ENCODE peak calls at places on chromosomes 7 and 10, in nine cellular contexts. K is NCI-H524, L is ACHN, R is COR-L47, P is Kasumi-1, M is cardiac muscle cell, G is GDM1, D is fibroblast of pulmonary artery, N is A172. A is an unnamed sample.

GRCh38 chr7:74178632-74179031 is 4.5 kb downstream of the EIF4H start:
- DNase-seq in L (no peak), P (no peak), N (no peak), G (no peak), D (peak), K (no peak), R (no peak), M (peak), A (no peak)

GRCh38 chr10:80498833-80499671 is 38.6 kb upstream of the SH2D4B start:
- DNase-seq in R (no peak), L (peak), K (no peak), N (peak), D (peak), P (peak), M (peak), G (peak), A (no peak)

GRCh38 chr7:3574386-3574785 is 273.3 kb downstream of the SDK1 start:
- DNase-seq in G (no peak), L (no peak), R (no peak), P (no peak), M (no peak), K (no peak), D (no peak), N (no peak), A (no peak)

GRCh38 chr7:44196450-44196872 is 4.3 kb upstream of the YKT6 start:
- DNase-seq in N (peak), D (peak), K (peak), M (peak), G (peak), R (peak), P (peak), L (peak), A (peak)

GRCh38 chr10:111077715-111078504 is 1.1 kb downstream of the ADRA2A start:
- DNase-seq in G (no peak), K (no peak), L (no peak), P (peak), M (peak), N (no peak), D (peak), R (peak), A (peak)

GRCh38 chr10:84606428-84606827 is 278.0 kb downstream of the CCSER2 start:
- DNase-seq in G (no peak), M (no peak), N (no peak), R (no peak), P (no peak), K (no peak), L (no peak), D (no peak), A (no peak)

GRCh38 chr7:1663243-1663642 is 6.8 kb upstream of the ELFN1 start:
- DNase-seq in K (no peak), P (no peak), D (no peak), L (no peak), M (no peak), N (no peak), G (no peak), R (no peak), A (no peak)

GRCh38 chr7:35593896-35594295 is 101.0 kb downstream of the HERPUD2 start:
- DNase-seq in L (peak), P (peak), R (no peak), K (no peak), D (peak), M (no peak), N (no peak), G (no peak), A (no peak)

GRCh38 chr10:102782698-102783540 is 39.2 kb downstream of the WBP1L start:
- DNase-seq in N (no peak), M (peak), L (no peak), P (no peak), G (no peak), R (no peak), D (peak), K (no peak), A (no peak)

GRCh38 chr7:121123028-121123427 is 134.5 kb downstream of the CPED1 start:
- DNase-seq in R (no peak), G (no peak), K (no peak), M (no peak), L (no peak), N (no peak), P (no peak), D (no peak), A (no peak)

GRCh38 chr7:25675789-25676474 is 447.6 kb upstream of the NPVF start:
- DNase-seq in D (no peak), N (no peak), M (no peak), L (no peak), K (no peak), P (no peak), G (no peak), R (peak), A (no peak)

GRCh38 chr10:16816142-16816541 is 1.1 kb downstream of the RSU1 start:
- DNase-seq in N (no peak), R (no peak), L (no peak), M (no peak), G (no peak), K (no peak), D (no peak), P (no peak), A (no peak)

GRCh38 chr10:86366033-86366901 is at the start of gene GRID1:
- DNase-seq in R (no peak), L (no peak), G (no peak), K (no peak), D (no peak), P (peak), M (peak), N (no peak), A (peak)

GRCh38 chr10:23099816-23100215 is 4.4 kb downstream of the MSRB2 start:
- DNase-seq in L (no peak), N (peak), R (no peak), G (no peak), M (no peak), P (no peak), D (peak), K (no peak), A (no peak)

GRCh38 chr7:7104314-7104698 is 78.0 kb upstream of the C1GALT1 start:
- DNase-seq in K (no peak), R (no peak), M (peak), D (peak), N (no peak), L (no peak), G (no peak), P (no peak), A (no peak)

GRCh38 chr7:71739520-71740195 is 607.7 kb downstream of the GALNT17 start:
- DNase-seq in R (no peak), G (no peak), P (no peak), D (no peak), K (no peak), N (no peak), L (no peak), M (no peak), A (no peak)

GRCh38 chr10:34113504-34114225 is 701.4 kb downstream of the PARD3 start:
- DNase-seq in P (no peak), G (no peak), N (no peak), R (no peak), L (no peak), D (no peak), M (no peak), K (no peak), A (no peak)

GRCh38 chr7:82335927-82336326 is 107.7 kb downstream of the CACNA2D1 start:
- DNase-seq in G (no peak), D (peak), P (peak), R (peak), K (peak), L (peak), N (no peak), M (peak), A (no peak)

GRCh38 chr7:100407285-100408180 is 21.0 kb downstream of the ZCWPW1 start:
- DNase-seq in M (peak), P (peak), L (peak), K (no peak), R (peak), G (peak), D (peak), N (peak), A (peak)

A was measured in GM13977.